ENCODE peak calls at places on chromosome 17, in ten cellular contexts. U, V, E, L, Z, P, I, Y, W and O are unnamed samples.

GRCh38 chr17:38916771-38917170 is 8.6 kb upstream of the LASP1NB start:
- DNase-seq in L (no peak), U (no peak), V (peak), W (no peak), E (no peak), Y (no peak), I (no peak), Z (no peak), P (no peak), O (no peak)

GRCh38 chr17:59746849-59747445 is 39.5 kb downstream of the VMP1 start:
- DNase-seq in Y (no peak), U (no peak), V (no peak), I (no peak), E (no peak), L (no peak), Z (no peak), W (peak), P (peak), O (no peak)

GRCh38 chr17:43334744-43335400 is 63.9 kb upstream of the ARL4D start:
- DNase-seq in V (no peak), Z (no peak), L (no peak), U (no peak), I (no peak), W (no peak), Y (no peak), E (no peak), P (no peak), O (no peak)

GRCh38 chr17:19645608-19646250 is 2.8 kb upstream of the ALDH3A2 start:
- DNase-seq in V (peak), U (peak), L (no peak), Z (no peak), W (peak), I (no peak), P (no peak), E (no peak), Y (no peak), O (no peak)

GRCh38 chr17:50834786-50835562 is 412 bp upstream of the WFIKKN2 start:
- DNase-seq in W (no peak), P (no peak), Y (no peak), Z (no peak), U (no peak), I (no peak), L (no peak), V (no peak), E (peak), O (no peak)

GRCh38 chr17:19538095-19539039 is 4.7 kb downstream of the SLC47A1 start:
- DNase-seq in Y (no peak), V (no peak), E (peak), I (no peak), W (peak), L (peak), Z (peak), U (no peak), P (no peak), O (no peak)

GRCh38 chr17:72477529-72477928 is 356.7 kb downstream of the SOX9 start:
- DNase-seq in Y (no peak), W (no peak), V (no peak), U (peak), L (no peak), Z (peak), I (peak), E (peak), P (no peak), O (no peak)

GRCh38 chr17:72407336-72408121 is 286.7 kb downstream of the SOX9 start:
- DNase-seq in Y (peak), Z (peak), W (peak), L (no peak), U (peak), I (peak), V (no peak), P (peak), E (peak), O (no peak)

GRCh38 chr17:17059301-17059890 is 17.1 kb downstream of the MPRIP start:
- DNase-seq in L (no peak), I (no peak), U (no peak), Z (no peak), E (no peak), Y (no peak), V (no peak), P (no peak), W (no peak), O (no peak)

GRCh38 chr17:64037180-64037579 is 16.7 kb upstream of the ICAM2 start:
- DNase-seq in Y (no peak), L (no peak), W (no peak), E (no peak), V (no peak), U (no peak), P (no peak), I (no peak), Z (no peak), O (no peak)

GRCh38 chr17:57332501-57332900 is 76.2 kb downstream of the MSI2 start:
- DNase-seq in P (no peak), U (no peak), I (no peak), Z (no peak), L (no peak), E (no peak), W (no peak), V (no peak), Y (no peak), O (no peak)

GRCh38 chr17:82536220-82537201 is 17.0 kb downstream of the FOXK2 start:
- DNase-seq in W (no peak), U (peak), P (peak), V (no peak), I (peak), L (no peak), Y (no peak), E (peak), Z (peak), O (no peak)

GRCh38 chr17:82356845-82357355 is 2.1 kb upstream of the TEX19 start:
- DNase-seq in Z (peak), U (no peak), L (no peak), Y (no peak), P (no peak), W (no peak), E (peak), I (no peak), V (no peak), O (no peak)

GRCh38 chr17:50219345-50219744 is 17.9 kb upstream of the COL1A1 start:
- DNase-seq in Y (no peak), P (peak), Z (no peak), I (peak), E (no peak), U (no peak), V (no peak), W (no peak), L (no peak), O (no peak)

GRCh38 chr17:74237321-74237720 is 23.9 kb downstream of the TTYH2 start:
- DNase-seq in E (peak), I (no peak), U (no peak), V (no peak), L (no peak), Z (no peak), Y (no peak), P (no peak), W (no peak), O (no peak)

GRCh38 chr17:3750296-3750695 is 26.6 kb downstream of the HASPIN start:
- DNase-seq in P (no peak), W (no peak), V (no peak), L (no peak), U (no peak), I (no peak), E (no peak), Y (no peak), Z (no peak), O (no peak)

GRCh38 chr17:65677932-65678331 is 116.5 kb upstream of the AXIN2 start:
- DNase-seq in P (peak), L (no peak), Z (no peak), Y (no peak), E (no peak), V (no peak), W (no peak), U (no peak), I (peak), O (no peak)

GRCh38 chr17:65533056-65533745 is 28.2 kb downstream of the AXIN2 start:
- DNase-seq in U (no peak), Z (no peak), I (no peak), V (no peak), E (no peak), Y (no peak), W (no peak), L (no peak), P (no peak), O (no peak)

GRCh38 chr17:16872836-16873653 is 98.9 kb downstream of the TNFRSF13B start:
- DNase-seq in W (peak), U (peak), I (peak), Z (peak), E (peak), Y (no peak), V (no peak), L (no peak), P (no peak), O (peak)

GRCh38 chr17:236641-237405 is 55.4 kb upstream of the DOC2B start:
- DNase-seq in Y (no peak), I (no peak), V (no peak), W (no peak), L (no peak), Z (peak), U (peak), P (no peak), E (no peak), O (no peak)

GRCh38 chr17:78174870-78175642 is 6.7 kb downstream of the SYNGR2 start:
- DNase-seq in W (no peak), L (peak), Y (no peak), E (peak), Z (peak), U (peak), P (no peak), V (no peak), I (no peak), O (no peak)
- TF ChIP-seq CTCF in W (no peak), L (peak), Y (no peak), E (no peak), Z (no peak), U (no peak), P (no peak), V (no peak), I (peak), O (peak)

GRCh38 chr17:41667280-41668008 is 21.2 kb upstream of the EIF1 start:
- DNase-seq in E (no peak), Y (no peak), U (peak), P (no peak), L (no peak), Z (no peak), W (peak), V (no peak), I (no peak), O (no peak)
- TF ChIP-seq CTCF in E (no peak), Y (no peak), U (no peak), P (no peak), L (peak), Z (no peak), W (no peak), V (no peak), I (no peak), O (no peak)

DNA sequence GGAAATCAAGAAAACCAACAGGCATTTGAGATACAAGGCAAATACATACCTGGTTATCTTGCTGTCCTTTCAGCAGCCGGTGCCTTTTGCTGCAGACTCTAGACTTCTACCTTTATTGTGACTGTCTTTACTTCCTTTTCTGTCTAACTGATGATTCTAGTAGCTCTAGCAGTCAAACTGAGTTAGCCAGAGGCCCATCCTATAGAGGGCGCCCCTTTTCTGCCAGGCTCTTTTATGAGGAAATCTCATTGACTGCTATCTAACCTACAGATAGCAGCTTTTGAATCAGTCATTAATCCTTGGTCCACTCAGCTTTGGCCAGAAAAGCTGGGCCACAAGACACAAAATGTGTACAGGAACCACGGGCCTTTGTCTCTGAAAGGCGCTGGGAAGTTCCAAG is 87.5 kb upstream of the WSB1 start:
- DNase-seq in I (no peak), W (peak), Y (no peak), E (no peak), U (peak), V (no peak), L (no peak), Z (no peak), P (no peak), O (no peak)
- TF ChIP-seq CTCF in I (peak), W (peak), Y (no peak), E (no peak), U (no peak), V (no peak), L (no peak), Z (no peak), P (peak), O (peak)

GRCh38 chr17:80512233-80512632 is 32.4 kb upstream of the RPTOR start:
- DNase-seq in L (no peak), Y (no peak), I (no peak), U (no peak), P (peak), W (no peak), V (no peak), E (no peak), Z (no peak), O (no peak)

GRCh38 chr17:80510132-80510531 is 33.7 kb upstream of the NPTX1 start:
- DNase-seq in Z (no peak), L (no peak), E (no peak), V (no peak), W (no peak), U (no peak), P (no peak), Y (no peak), I (no peak), O (no peak)

GRCh38 chr17:80510772-80511171 is 33.9 kb upstream of the RPTOR start:
- DNase-seq in U (no peak), P (no peak), V (no peak), L (no peak), Z (no peak), E (no peak), I (no peak), Y (no peak), W (no peak), O (no peak)

GRCh38 chr17:80513201-80513600 is 31.4 kb upstream of the RPTOR start:
- DNase-seq in L (no peak), V (no peak), Y (no peak), U (no peak), Z (no peak), I (no peak), P (no peak), E (no peak), W (no peak), O (no peak)

GRCh38 chr17:80511222-80512180 is 33.1 kb upstream of the RPTOR start:
- DNase-seq in Y (no peak), E (no peak), Z (no peak), U (no peak), V (no peak), W (no peak), L (no peak), P (no peak), I (no peak), O (no peak)
- TF ChIP-seq CTCF in Y (no peak), E (no peak), Z (no peak), U (no peak), V (no peak), W (no peak), L (no peak), P (no peak), I (no peak), O (no peak)

DNA sequence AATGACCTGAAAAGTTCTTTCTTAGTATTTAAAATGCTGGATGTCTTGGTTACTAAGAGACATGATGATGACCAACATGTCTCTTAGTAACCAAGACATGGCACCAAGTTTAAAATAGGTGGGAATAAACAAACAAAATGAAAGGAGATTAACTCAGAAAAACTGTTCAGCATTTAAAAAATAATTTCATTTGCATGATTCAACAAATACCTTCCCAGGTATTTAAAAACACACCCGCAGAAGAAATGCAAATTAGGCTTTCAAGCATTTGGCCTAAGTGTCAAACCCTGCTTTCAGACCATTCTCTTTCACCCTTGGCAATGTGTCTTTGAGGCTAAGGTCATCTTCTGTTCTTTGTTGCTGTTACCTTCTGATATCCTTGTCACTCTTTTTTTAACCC is 91.4 kb upstream of the CORO6 start:
- DNase-seq in Y (no peak), V (no peak), P (no peak), I (no peak), W (no peak), Z (no peak), L (no peak), U (no peak), E (no peak), O (no peak)
- TF ChIP-seq CTCF in Y (no peak), V (no peak), P (no peak), I (no peak), W (no peak), Z (no peak), L (no peak), U (no peak), E (no peak), O (no peak)

DNA sequence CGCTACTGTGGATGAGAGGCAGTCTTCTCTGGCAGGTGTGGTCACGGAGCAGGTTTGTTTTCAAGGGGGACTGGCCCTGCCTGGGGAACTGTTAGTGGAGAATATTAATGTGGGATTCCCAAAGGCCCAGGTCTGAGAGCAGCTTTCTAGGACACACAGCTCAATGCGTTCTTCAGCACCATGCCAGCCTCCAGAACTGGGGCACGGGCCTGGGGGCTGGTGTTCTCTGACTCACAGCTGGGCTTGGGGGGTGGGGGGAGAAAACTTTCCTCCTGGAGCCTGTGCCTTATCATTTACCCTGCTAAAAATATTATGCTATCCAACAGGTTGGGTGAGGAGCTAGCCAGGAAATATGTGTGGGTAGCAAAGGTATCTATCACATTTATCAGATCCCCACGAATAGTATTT is 13.5 kb upstream of the LHX1 start:
- DNase-seq in V (no peak), W (no peak), Y (no peak), Z (no peak), U (no peak), I (peak), L (no peak), P (no peak), E (no peak), O (no peak)
- TF ChIP-seq CTCF in V (no peak), W (no peak), Y (no peak), Z (no peak), U (no peak), I (no peak), L (no peak), P (no peak), E (no peak), O (no peak)

GRCh38 chr17:61127960-61128359 is 271.7 kb upstream of the TBX2 start:
- DNase-seq in I (no peak), W (no peak), E (no peak), P (peak), V (no peak), Z (no peak), Y (no peak), U (no peak), L (no peak), O (no peak)

GRCh38 chr17:61129876-61130275 is 269.8 kb upstream of the TBX2 start:
- DNase-seq in L (no peak), V (no peak), E (no peak), P (peak), U (no peak), I (no peak), Y (no peak), Z (no peak), W (no peak), O (no peak)

GRCh38 chr17:61129232-61129631 is 270.4 kb upstream of the TBX2 start:
- DNase-seq in I (no peak), E (no peak), W (no peak), P (no peak), L (no peak), V (no peak), U (no peak), Y (no peak), Z (no peak), O (no peak)

GRCh38 chr17:61130320-61130719 is 269.3 kb upstream of the TBX2 start:
- DNase-seq in W (peak), L (no peak), P (no peak), V (no peak), Z (no peak), E (no peak), U (no peak), Y (no peak), I (no peak), O (no peak)

DNA sequence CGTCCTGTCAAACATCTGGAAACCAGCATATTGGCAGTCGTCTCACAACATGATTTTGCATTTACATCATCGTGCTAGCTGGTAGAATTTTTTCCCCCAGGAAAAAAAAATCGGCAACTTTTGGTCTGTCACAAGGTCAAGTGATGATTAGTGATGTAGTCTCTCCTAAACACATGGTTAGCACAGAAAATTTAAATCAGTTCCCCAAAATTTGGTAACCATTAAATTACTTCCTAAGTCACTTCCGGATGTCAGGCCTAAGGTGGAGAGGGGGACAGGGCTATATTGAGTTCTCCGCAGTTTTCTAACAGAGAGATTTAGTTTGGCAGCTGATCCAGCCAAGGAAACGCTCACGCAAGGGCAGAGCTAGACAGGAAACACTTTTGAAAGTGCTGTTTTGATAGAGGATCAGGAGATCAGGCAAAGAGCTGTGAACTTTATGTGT is 270.9 kb upstream of the TBX2 start:
- DNase-seq in I (no peak), P (peak), E (no peak), V (no peak), W (no peak), L (no peak), Y (no peak), Z (no peak), U (no peak), O (no peak)
- TF ChIP-seq CTCF in I (no peak), P (no peak), E (no peak), V (no peak), W (no peak), L (no peak), Y (no peak), Z (no peak), U (no peak), O (no peak)

GRCh38 chr17:9467518-9467917 is 108.1 kb downstream of the STX8 start:
- DNase-seq in L (no peak), U (no peak), V (no peak), Z (no peak), Y (no peak), I (no peak), E (no peak), P (no peak), W (no peak), O (no peak)

GRCh38 chr17:9470171-9470570 is 105.4 kb downstream of the STX8 start:
- DNase-seq in W (peak), U (no peak), E (no peak), L (no peak), Y (no peak), I (no peak), V (no peak), Z (no peak), P (peak), O (no peak)

GRCh38 chr17:9468937-9469336 is 106.7 kb downstream of the STX8 start:
- DNase-seq in E (no peak), Y (no peak), P (no peak), Z (no peak), U (no peak), W (no peak), V (no peak), I (no peak), L (no peak), O (no peak)

GRCh38 chr17:9468532-9468931 is 107.1 kb downstream of the STX8 start:
- DNase-seq in L (no peak), Y (no peak), I (no peak), Z (peak), P (no peak), V (no peak), U (no peak), W (no peak), E (no peak), O (no peak)

DNA sequence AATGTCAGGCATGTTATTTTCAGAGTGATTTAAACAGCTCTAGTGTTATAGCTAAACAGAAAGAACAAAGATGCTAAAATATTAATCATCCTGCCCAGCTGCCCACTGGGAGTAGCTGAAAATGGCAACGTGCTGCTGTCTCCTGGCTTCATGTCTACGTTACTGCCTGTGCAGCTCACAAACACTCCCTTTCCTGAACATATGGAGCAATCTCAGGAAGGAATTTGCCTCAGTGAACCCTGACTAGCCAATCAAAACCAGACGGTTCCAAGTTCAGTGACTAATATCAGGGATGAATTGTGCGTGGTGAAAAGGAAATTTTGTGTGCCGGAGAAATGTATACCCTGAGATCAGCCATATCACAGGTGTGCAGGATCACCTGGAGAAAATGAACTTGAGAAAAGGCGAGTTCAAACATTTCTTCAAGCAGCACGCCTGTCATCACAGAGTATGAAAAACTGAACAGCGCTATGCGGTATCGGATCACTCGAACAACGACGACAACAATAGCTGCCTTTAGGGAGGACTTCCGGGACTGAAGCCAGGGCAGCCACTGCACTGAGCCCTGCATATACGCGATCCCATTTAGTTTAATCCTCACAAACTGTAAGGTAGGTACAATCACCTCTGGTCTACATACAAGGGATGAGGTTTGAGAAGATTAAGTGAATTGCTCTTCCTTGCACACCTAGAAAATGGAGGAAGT is 110.3 kb downstream of the STX8 start:
- DNase-seq in P (peak), Z (no peak), I (peak), V (no peak), Y (no peak), E (no peak), L (no peak), W (no peak), U (no peak), O (no peak)
- TF ChIP-seq CTCF in P (peak), Z (no peak), I (peak), V (no peak), Y (no peak), E (no peak), L (no peak), W (no peak), U (no peak), O (no peak)